ENCODE peak calls at places on chromosomes 12 and 14, in four cellular contexts. One of them, this sample, is unnamed.

GRCh38 chr14:102530828-102531478 is 21.4 kb upstream of the ANKRD9 start:
- DNase-seq in astrocyte of the spinal cord: no peak
- DNase-seq in hypothalamus: no peak
- DNase-seq in NCI-H82: no peak
- DNase-seq in this sample: no peak

GRCh38 chr14:77421241-77421640 is 2.1 kb downstream of the NOXRED1 start:
- DNase-seq in NCI-H82: no peak
- DNase-seq in hypothalamus: no peak
- DNase-seq in astrocyte of the spinal cord: no peak
- DNase-seq in this sample: no peak

GRCh38 chr12:47817272-47818006 is 2.3 kb downstream of the HDAC7 start:
- DNase-seq in astrocyte of the spinal cord: no peak
- DNase-seq in hypothalamus: no peak
- DNase-seq in NCI-H82: peak
- DNase-seq in this sample: no peak

GRCh38 chr12:79058342-79058741 is 193.8 kb downstream of the SYT1 start:
- DNase-seq in astrocyte of the spinal cord: peak
- DNase-seq in hypothalamus: no peak
- DNase-seq in NCI-H82: no peak
- DNase-seq in this sample: peak

GRCh38 chr12:1474567-1475153 is 119.7 kb downstream of the FBXL14 start:
- DNase-seq in hypothalamus: no peak
- DNase-seq in NCI-H82: no peak
- DNase-seq in astrocyte of the spinal cord: peak
- DNase-seq in this sample: peak

GRCh38 chr14:47822326-47822725 is 146.9 kb upstream of the MDGA2 start:
- DNase-seq in hypothalamus: no peak
- DNase-seq in NCI-H82: no peak
- DNase-seq in astrocyte of the spinal cord: no peak
- DNase-seq in this sample: no peak

GRCh38 chr14:35406811-35407630 is 2.5 kb upstream of the NFKBIA start:
- DNase-seq in NCI-H82: peak
- DNase-seq in hypothalamus: no peak
- DNase-seq in astrocyte of the spinal cord: peak
- DNase-seq in this sample: peak

GRCh38 chr12:77049767-77050353 is 15.5 kb downstream of the E2F7 start:
- DNase-seq in NCI-H82: peak
- DNase-seq in hypothalamus: no peak
- DNase-seq in astrocyte of the spinal cord: peak
- DNase-seq in this sample: peak

GRCh38 chr12:108783446-108783845 is 52.1 kb upstream of the CORO1C start:
- DNase-seq in hypothalamus: no peak
- DNase-seq in NCI-H82: no peak
- DNase-seq in astrocyte of the spinal cord: no peak
- DNase-seq in this sample: no peak

GRCh38 chr12:124441443-124442190 is 125.8 kb downstream of the NCOR2 start:
- DNase-seq in NCI-H82: no peak
- DNase-seq in astrocyte of the spinal cord: peak
- DNase-seq in hypothalamus: no peak
- DNase-seq in this sample: peak

GRCh38 chr14:74510955-74511354 is 17.4 kb downstream of the ISCA2 start:
- DNase-seq in hypothalamus: no peak
- DNase-seq in NCI-H82: no peak
- DNase-seq in astrocyte of the spinal cord: peak
- DNase-seq in this sample: peak

GRCh38 chr14:85991156-85991555 is 461.2 kb downstream of the FLRT2 start:
- DNase-seq in NCI-H82: peak
- DNase-seq in astrocyte of the spinal cord: no peak
- DNase-seq in hypothalamus: no peak
- DNase-seq in this sample: no peak

GRCh38 chr12:78698747-78699146 is 165.8 kb upstream of the SYT1 start:
- DNase-seq in NCI-H82: no peak
- DNase-seq in astrocyte of the spinal cord: peak
- DNase-seq in hypothalamus: no peak
- DNase-seq in this sample: peak

GRCh38 chr14:71773900-71774481 is 158.2 kb upstream of the RGS6 start:
- DNase-seq in hypothalamus: no peak
- DNase-seq in astrocyte of the spinal cord: no peak
- DNase-seq in NCI-H82: no peak
- DNase-seq in this sample: no peak

GRCh38 chr12:107349008-107349747 is 255.8 kb upstream of the CRY1 start:
- DNase-seq in astrocyte of the spinal cord: peak
- DNase-seq in hypothalamus: no peak
- DNase-seq in NCI-H82: no peak
- DNase-seq in this sample: peak

GRCh38 chr14:98931911-98932310 is 340.1 kb downstream of the BCL11B start:
- DNase-seq in hypothalamus: no peak
- DNase-seq in NCI-H82: no peak
- DNase-seq in astrocyte of the spinal cord: no peak
- DNase-seq in this sample: no peak

GRCh38 chr12:116773276-116773731 is 35.2 kb downstream of the RNFT2 start:
- DNase-seq in astrocyte of the spinal cord: no peak
- DNase-seq in NCI-H82: no peak
- DNase-seq in hypothalamus: no peak
- DNase-seq in this sample: no peak

GRCh38 chr12:56230449-56231183 is 765 bp downstream of the SLC39A5 start:
- DNase-seq in NCI-H82: peak
- DNase-seq in hypothalamus: no peak
- DNase-seq in astrocyte of the spinal cord: no peak
- DNase-seq in this sample: no peak

GRCh38 chr14:77738559-77739250 is 22.3 kb downstream of the SNW1 start:
- DNase-seq in NCI-H82: no peak
- DNase-seq in hypothalamus: no peak
- DNase-seq in astrocyte of the spinal cord: peak
- DNase-seq in this sample: peak

GRCh38 chr14:100654814-100655795 is 67.9 kb upstream of the BEGAIN start:
- DNase-seq in hypothalamus: no peak
- DNase-seq in NCI-H82: peak
- DNase-seq in astrocyte of the spinal cord: no peak
- DNase-seq in this sample: peak

GRCh38 chr12:132446535-132447326 is 43.2 kb upstream of the FBRSL1 start:
- DNase-seq in astrocyte of the spinal cord: no peak
- DNase-seq in NCI-H82: no peak
- DNase-seq in hypothalamus: no peak
- DNase-seq in this sample: no peak

GRCh38 chr12:122983789-122984515 is 3.5 kb downstream of the ARL6IP4 start:
- DNase-seq in astrocyte of the spinal cord: no peak
- DNase-seq in hypothalamus: no peak
- DNase-seq in NCI-H82: no peak
- DNase-seq in this sample: no peak

GRCh38 chr12:1332327-1332726 is 262.1 kb downstream of the FBXL14 start:
- DNase-seq in NCI-H82: no peak
- DNase-seq in hypothalamus: no peak
- DNase-seq in astrocyte of the spinal cord: no peak
- DNase-seq in this sample: no peak

GRCh38 chr14:106268013-106268727 is 741.8 kb downstream of the TMEM121 start:
- DNase-seq in astrocyte of the spinal cord: no peak
- DNase-seq in NCI-H82: peak
- DNase-seq in hypothalamus: no peak
- DNase-seq in this sample: peak

GRCh38 chr12:132129007-132129406 is 15.1 kb downstream of the DDX51 start:
- DNase-seq in hypothalamus: no peak
- DNase-seq in NCI-H82: no peak
- DNase-seq in astrocyte of the spinal cord: no peak
- DNase-seq in this sample: no peak

GRCh38 chr14:92613008-92613658 is 99.6 kb downstream of the RIN3 start:
- DNase-seq in NCI-H82: peak
- DNase-seq in astrocyte of the spinal cord: no peak
- DNase-seq in hypothalamus: no peak
- DNase-seq in this sample: peak

This sample was measured in Daoy.